ENCODE peak calls at places on chromosomes 11 and 22, in nine cellular contexts. Y, T, S, M, D, I, P, E and G are unnamed samples.

GRCh38 chr22:29062286-29062949 is 787 bp upstream of the C22orf31 start:
- DNase-seq in E (no peak), M (no peak), I (no peak), T (no peak), Y (no peak), S (no peak), P (no peak), D (no peak), G (no peak)

GRCh38 chr11:3808846-3809623 is 675 bp downstream of the PGAP2 start:
- DNase-seq in E (peak; percentile 71), S (no peak), T (no peak), I (peak; percentile 71), D (no peak), P (peak; percentile 82), Y (no peak), M (no peak), G (peak; percentile 74)

GRCh38 chr22:46346680-46347405 is 11.3 kb downstream of the TRMU start:
- DNase-seq in S (peak; percentile 74), P (no peak), T (no peak), Y (no peak), M (no peak), D (no peak), I (no peak), E (no peak), G (no peak)

GRCh38 chr11:128882451-128882850 is 8.7 kb upstream of the KCNJ5 start:
- DNase-seq in M (no peak), S (no peak), E (no peak), T (no peak), Y (no peak), D (no peak), P (no peak), I (no peak), G (no peak)

GRCh38 chr22:50260801-50261614 is 475 bp downstream of the MAPK12 start:
- DNase-seq in E (no peak), T (no peak), Y (no peak), P (peak; percentile 62), D (no peak), S (peak; percentile 69), I (no peak), M (no peak), G (peak; percentile 29)

GRCh38 chr11:66011239-66011784 is 496 bp upstream of the CST6 start:
- DNase-seq in T (peak; percentile 24), Y (no peak), P (peak; percentile 99), S (no peak), E (no peak), D (no peak), M (no peak), I (no peak), G (no peak)

GRCh38 chr22:44919691-44920090 is 90.1 kb downstream of the PHF21B start:
- DNase-seq in M (no peak), P (no peak), I (no peak), D (no peak), E (no peak), S (peak; percentile 20), T (peak; percentile 43), Y (no peak), G (no peak)

GRCh38 chr11:116931206-116931953 is 94.0 kb upstream of the APOA1 start:
- DNase-seq in M (no peak), D (no peak), I (peak; percentile 66), T (no peak), Y (no peak), P (peak; percentile 22), S (no peak), E (peak; percentile 74), G (peak; percentile 50)

GRCh38 chr11:128146926-128147605 is 440.3 kb downstream of the ETS1 start:
- DNase-seq in Y (no peak), T (no peak), D (no peak), P (no peak), M (no peak), S (no peak), E (no peak), I (no peak), G (no peak)

GRCh38 chr11:22338465-22338810 is 257 bp downstream of the SLC17A6 start:
- DNase-seq in M (no peak), T (no peak), I (no peak), P (no peak), S (no peak), Y (no peak), D (no peak), E (no peak), G (no peak)

GRCh38 chr11:17401841-17402240 is 13.4 kb upstream of the KCNJ11 start:
- DNase-seq in S (no peak), I (no peak), M (no peak), T (no peak), Y (no peak), E (no peak), D (no peak), P (no peak), G (no peak)

GRCh38 chr22:43066844-43067385 is 22.3 kb downstream of the TTLL1 start:
- DNase-seq in I (no peak), D (no peak), Y (peak; percentile 42), T (no peak), E (no peak), P (peak; percentile 44), S (no peak), M (no peak), G (no peak)

GRCh38 chr11:119323532-119324033 is 6.7 kb upstream of the MCAM start:
- DNase-seq in S (peak; percentile 78), T (no peak), M (peak; percentile 73), I (peak; percentile 83), D (no peak), E (peak; percentile 81), Y (no peak), P (peak; percentile 76), G (peak; percentile 76)

GRCh38 chr11:77665240-77665965 is 27.8 kb upstream of the CLNS1A start:
- DNase-seq in T (no peak), Y (no peak), I (no peak), P (no peak), E (no peak), S (no peak), M (no peak), D (no peak), G (no peak)

GRCh38 chr11:46294365-46295309 is 17.2 kb downstream of the CREB3L1 start:
- DNase-seq in E (no peak), M (no peak), T (peak; percentile 46), P (peak; percentile 87), Y (peak; percentile 97), S (no peak), I (no peak), D (peak; percentile 70), G (no peak)

GRCh38 chr11:100739636-100740035 is 52.5 kb downstream of the ARHGAP42 start:
- DNase-seq in E (no peak), T (no peak), P (peak; percentile 85), M (no peak), Y (peak; percentile 59), D (no peak), I (no peak), S (no peak), G (no peak)

GRCh38 chr11:118939948-118940598 is 14.3 kb upstream of the BCL9L start:
- DNase-seq in P (peak; percentile 61), Y (no peak), M (no peak), E (peak; percentile 91), I (peak; percentile 62), D (no peak), T (no peak), S (no peak), G (peak; percentile 90)

GRCh38 chr11:3824714-3825472 is 15.9 kb downstream of the RHOG start:
- DNase-seq in M (peak; percentile 70), Y (no peak), T (peak; percentile 77), S (peak; percentile 74), E (peak; percentile 87), P (peak; percentile 47), D (no peak), I (peak; percentile 87), G (peak; percentile 90)

GRCh38 chr11:35864131-35864530 is 79.7 kb upstream of the LDLRAD3 start:
- DNase-seq in D (no peak), I (no peak), T (no peak), S (no peak), P (no peak), E (no peak), M (no peak), Y (no peak), G (no peak)

GRCh38 chr11:36628765-36629199 is 30.7 kb upstream of the RAG2 start:
- DNase-seq in P (peak; percentile 26), T (no peak), E (no peak), D (no peak), M (no peak), S (no peak), Y (no peak), I (no peak), G (no peak)

GRCh38 chr11:1128333-1129142 is 29.2 kb upstream of the MUC5AC start:
- DNase-seq in T (no peak), P (no peak), Y (no peak), D (no peak), M (no peak), E (no peak), I (no peak), S (peak; percentile 27), G (no peak)

GRCh38 chr11:45332486-45332934 is 46.4 kb upstream of the SYT13 start:
- DNase-seq in E (peak; percentile 43), P (peak; percentile 48), M (peak; percentile 23), D (peak; percentile 51), Y (peak; percentile 22), T (no peak), S (no peak), I (no peak), G (peak; percentile 39)

GRCh38 chr11:119380816-119381185 is 689 bp downstream of the USP2 start:
- DNase-seq in T (no peak), P (no peak), M (no peak), E (no peak), I (no peak), S (no peak), Y (no peak), D (no peak), G (peak; percentile 25)

GRCh38 chr22:20957691-20958440 is 9.2 kb upstream of the AIFM3 start:
- DNase-seq in T (peak; percentile 84), M (no peak), E (peak; percentile 57), I (no peak), S (peak; percentile 69), D (no peak), P (peak; percentile 62), Y (no peak), G (peak; percentile 14)

GRCh38 chr11:114566273-114566672 is 6.6 kb upstream of the NXPE1 start:
- DNase-seq in E (no peak), M (no peak), S (no peak), I (no peak), D (peak; percentile 3), P (no peak), Y (no peak), T (no peak), G (no peak)

GRCh38 chr11:13294771-13295579 is 17.4 kb downstream of the BMAL1 start:
- DNase-seq in S (no peak), Y (no peak), D (no peak), M (no peak), E (no peak), P (no peak), T (no peak), I (no peak), G (no peak)

GRCh38 chr22:27192135-27192900 is 534.9 kb downstream of the MIAT start:
- DNase-seq in T (no peak), D (no peak), P (no peak), S (no peak), Y (no peak), I (no peak), M (no peak), E (no peak), G (no peak)

GRCh38 chr11:123143921-123144320 is 51.1 kb downstream of the CLMP start:
- DNase-seq in D (no peak), S (no peak), E (no peak), T (no peak), P (no peak), I (no peak), M (no peak), Y (no peak), G (no peak)

GRCh38 chr11:33660962-33661361 is 39.7 kb downstream of the C11orf91 start:
- DNase-seq in S (no peak), D (no peak), T (no peak), P (no peak), Y (no peak), E (no peak), M (no peak), I (no peak), G (no peak)

GRCh38 chr22:39471421-39472141 is 14.8 kb downstream of the MGAT3 start:
- DNase-seq in S (no peak), P (peak; percentile 97), I (no peak), Y (no peak), E (peak; percentile 37), M (no peak), D (no peak), T (no peak), G (no peak)

GRCh38 chr11:106461839-106462545 is 384.5 kb downstream of the AASDHPPT start:
- DNase-seq in D (no peak), Y (no peak), S (no peak), P (no peak), E (no peak), I (no peak), T (no peak), M (no peak), G (no peak)